ENCODE peak calls at places on chromosomes 4 and X, in four cellular contexts. S is pancreas; D is activated B cell treated with CpG ODN at 0.5 μM for 24 hours; A is stimulated activated naive CD8-positive, alpha-beta T cell treated with anti-CD3 and anti-CD28 coated beads, Interleukin-15, amount 100 ng/mL, for 72 hours. E is an unnamed sample.

GRCh38 chr4:117575850-117576249 is 458.4 kb upstream of the NDST3 start:
- ATAC-seq in A (peak), D (no peak), S (no peak), E (peak)

GRCh38 chr4:87521757-87522374 is 7.3 kb downstream of the SPARCL1 start:
- ATAC-seq in S (peak), D (no peak), A (no peak), E (no peak)

GRCh38 chrX:28638775-28639174 is 51.5 kb downstream of the IL1RAPL1 start:
- ATAC-seq in D (no peak), S (no peak), A (no peak), E (no peak)

GRCh38 chr4:84490663-84491062 is 8.4 kb downstream of the NKX6-1 start:
- ATAC-seq in S (no peak), A (no peak), D (no peak), E (no peak)

GRCh38 chrX:40303256-40304077 is 205.7 kb upstream of the BCOR start:
- ATAC-seq in S (no peak), D (peak), A (no peak), E (peak)

GRCh38 chr4:182575225-182575624 is 332.0 kb downstream of the TENM3 start:
- ATAC-seq in A (no peak), S (no peak), D (no peak), E (no peak)

GRCh38 chr4:71261633-71262121 is 77.1 kb upstream of the SLC4A4 start:
- ATAC-seq in S (peak), A (peak), D (no peak), E (no peak)

GRCh38 chr4:145485120-145485519 is 3.5 kb downstream of the SMAD1 start:
- ATAC-seq in D (no peak), S (no peak), A (no peak), E (no peak)

GRCh38 chr4:147755567-147756295 is 23.8 kb downstream of the ARHGAP10 start:
- ATAC-seq in D (no peak), S (peak), A (peak), E (no peak)

GRCh38 chr4:86838141-86838540 is 11.0 kb downstream of the SLC10A6 start:
- ATAC-seq in A (no peak), S (no peak), D (no peak), E (no peak)

GRCh38 chr4:121998024-121998423 is 46.2 kb upstream of the TRPC3 start:
- ATAC-seq in A (peak), D (no peak), S (no peak), E (no peak)

GRCh38 chr4:81113024-81113423 is 82.5 kb downstream of the BMP3 start:
- ATAC-seq in S (no peak), A (no peak), D (no peak), E (no peak)

GRCh38 chr4:86261634-86262033 is 98.2 kb downstream of the MAPK10 start:
- ATAC-seq in D (no peak), A (no peak), S (no peak), E (no peak)

GRCh38 chr4:102780476-102781144 is 19.8 kb upstream of the MANBA start:
- ATAC-seq in S (peak), D (no peak), A (peak), E (no peak)

GRCh38 chr4:113683143-113683542 is 78.4 kb downstream of the CAMK2D start:
- ATAC-seq in A (peak), S (no peak), D (peak), E (peak)

GRCh38 chr4:3484057-3484973 is 21.2 kb downstream of the DOK7 start:
- ATAC-seq in S (peak), D (peak), A (no peak), E (peak)

GRCh38 chr4:184059099-184059498 is 154.0 kb downstream of the STOX2 start:
- ATAC-seq in A (no peak), D (no peak), S (no peak), E (no peak)

GRCh38 chr4:40576651-40577480 is 52.8 kb downstream of the RBM47 start:
- ATAC-seq in A (peak), D (peak), S (peak), E (peak)

GRCh38 chrX:118115948-118116307 is 682 bp downstream of the KLHL13 start:
- ATAC-seq in D (no peak), A (peak), S (peak), E (no peak)

GRCh38 chr4:181291615-181292014 is 951.6 kb upstream of the TENM3 start:
- ATAC-seq in D (no peak), A (no peak), S (no peak), E (no peak)

GRCh38 chr4:4559596-4559995 is 17.7 kb upstream of the STX18 start:
- ATAC-seq in D (no peak), S (no peak), A (no peak), E (no peak)

GRCh38 chrX:4263005-4263404 is 549.6 kb upstream of the PRKX start:
- ATAC-seq in A (peak), S (no peak), D (no peak), E (no peak)

GRCh38 chrX:155313766-155314165 is 20.6 kb downstream of the CLIC2 start:
- ATAC-seq in A (no peak), S (no peak), D (no peak), E (no peak)

GRCh38 chr4:99938243-99938753 is 8.1 kb downstream of the DNAJB14 start:
- ATAC-seq in A (no peak), S (no peak), D (no peak), E (no peak)

GRCh38 chr4:31041385-31041784 is 321.2 kb downstream of the PCDH7 start:
- ATAC-seq in D (no peak), A (no peak), S (no peak), E (no peak)

GRCh38 chr4:8528713-8529112 is 51.5 kb upstream of the GPR78 start:
- ATAC-seq in D (no peak), A (peak), S (no peak), E (no peak)

GRCh38 chr4:122854860-122855259 is 28.2 kb downstream of the FGF2 start:
- ATAC-seq in D (no peak), A (no peak), S (peak), E (no peak)

GRCh38 chr4:9825049-9825448 is 43.6 kb downstream of the DRD5 start:
- ATAC-seq in A (peak), S (no peak), D (no peak), E (peak)

GRCh38 chr4:139660518-139661149 is 5.0 kb upstream of the MGST2 start:
- ATAC-seq in D (no peak), S (no peak), A (no peak), E (no peak)

GRCh38 chrX:53678667-53679066 is 7.9 kb downstream of the HUWE1 start:
- ATAC-seq in A (no peak), S (no peak), D (no peak), E (no peak)

GRCh38 chr4:142367326-142368188 is 478.5 kb downstream of the INPP4B start:
- ATAC-seq in A (no peak), S (no peak), D (no peak), E (no peak)

GRCh38 chrX:136496768-136497555 is 430 bp upstream of the HTATSF1 start:
- ATAC-seq in A (peak), D (peak), S (peak), E (peak)

GRCh38 chr4:81049310-81049709 is 18.8 kb downstream of the BMP3 start:
- ATAC-seq in S (no peak), A (no peak), D (no peak), E (no peak)

E was measured in stimulated activated memory B cell treated with anti-CD40 and anti-IgM and Interleukin-4, amounts not matched to agents 10 μg/mL and 1 μg/mL and 100 μg/mL, for 72 hours.